ENCODE peak calls at places on chromosomes 5 and 9, in seven cellular contexts. C is GM23248, A is neural progenitor cell, B is A673, U is PC-3, M is HepG2, H is HCT116. I is an unnamed sample.

GRCh38 chr5:1447772-1448361 is 2.6 kb upstream of the SLC6A3 start:
- DNase-seq in C (no peak), A (no peak), B (no peak), U (no peak), M (no peak), H (no peak), I (no peak)

GRCh38 chr9:112012026-112012902 is 115.7 kb downstream of the UGCG start:
- DNase-seq in C (peak; percentile 95), A (no peak), B (peak; percentile 53), U (peak; percentile 90), M (peak; percentile 66), H (peak; percentile 91), I (peak; percentile 97)

GRCh38 chr5:114176356-114176755 is 185.5 kb upstream of the KCNN2 start:
- DNase-seq in C (no peak), A (no peak), B (no peak), U (peak; percentile 34), M (no peak), H (no peak), I (peak; percentile 77)

GRCh38 chr9:133173056-133173455 is 9.3 kb upstream of the GBGT1 start:
- DNase-seq in C (no peak), A (no peak), B (no peak), U (no peak), M (no peak), H (no peak), I (no peak)

GRCh38 chr5:151084363-151084762 is 3.5 kb upstream of the TNIP1 start:
- DNase-seq in C (no peak), A (no peak), B (no peak), U (peak; percentile 14), M (no peak), H (no peak), I (no peak)

GRCh38 chr5:124962735-124963134 is 216.3 kb upstream of the ZNF608 start:
- DNase-seq in C (no peak), A (peak; percentile 23), B (no peak), U (no peak), M (no peak), H (no peak), I (no peak)

GRCh38 chr5:177546262-177546741 is 8.1 kb downstream of the FAM193B start:
- DNase-seq in C (peak; percentile 97), A (no peak), B (peak; percentile 79), U (peak; percentile 99), M (peak; percentile 93), H (no peak), I (peak; percentile 99)

GRCh38 chr9:125393426-125393825 is 131.8 kb downstream of the GAPVD1 start:
- DNase-seq in C (peak; percentile 60), A (no peak), B (no peak), U (peak; percentile 70), M (no peak), H (no peak), I (peak; percentile 23)

GRCh38 chr5:102764381-102765005 is 9.4 kb downstream of the PAM start:
- DNase-seq in C (no peak), A (no peak), B (no peak), U (no peak), M (no peak), H (no peak), I (no peak)

GRCh38 chr5:66222455-66222854 is 78.4 kb downstream of the SREK1 start:
- DNase-seq in C (no peak), A (no peak), B (no peak), U (no peak), M (no peak), H (no peak), I (no peak)

GRCh38 chr9:120856700-120857099 is 14.0 kb upstream of the PSMD5 start:
- DNase-seq in C (no peak), A (no peak), B (no peak), U (no peak), M (no peak), H (no peak), I (no peak)

GRCh38 chr5:172444110-172444510 is 10.2 kb downstream of the SH3PXD2B start:
- DNase-seq in C (peak; percentile 77), A (no peak), B (no peak), U (peak; percentile 26), M (no peak), H (no peak), I (peak; percentile 94)

GRCh38 chr5:93250431-93250830 is 330.6 kb downstream of the NR2F1-AS1 start:
- DNase-seq in C (no peak), A (no peak), B (no peak), U (no peak), M (no peak), H (no peak), I (no peak)

GRCh38 chr9:2014696-2015580 is at the start of gene SMARCA2:
- DNase-seq in C (peak; percentile 99), A (peak; percentile 93), B (peak; percentile 99), U (peak; percentile 93), M (peak; percentile 87), H (peak; percentile 84), I (peak; percentile 95)

GRCh38 chr5:176737001-176737745 is 73.2 kb upstream of the UNC5A start:
- DNase-seq in C (no peak), A (no peak), B (no peak), U (no peak), M (no peak), H (no peak), I (no peak)

GRCh38 chr5:153099328-153099727 is 391.1 kb upstream of the GRIA1 start:
- DNase-seq in C (no peak), A (peak; percentile 7), B (peak; percentile 7), U (no peak), M (no peak), H (no peak), I (no peak)

GRCh38 chr5:129857124-129857523 is 47.1 kb upstream of the CHSY3 start:
- DNase-seq in C (no peak), A (no peak), B (no peak), U (no peak), M (no peak), H (no peak), I (no peak)

GRCh38 chr9:27572918-27573698 is at the start of gene C9orf72:
- DNase-seq in C (peak; percentile 83), A (peak; percentile 87), B (peak; percentile 48), U (peak; percentile 64), M (peak; percentile 27), H (no peak), I (no peak)

GRCh38 chr9:117546894-117547293 is 132.0 kb upstream of the ASTN2 start:
- DNase-seq in C (no peak), A (no peak), B (no peak), U (no peak), M (no peak), H (no peak), I (no peak)

GRCh38 chr9:127980056-127980705 is 608 bp downstream of the EEIG1 start:
- DNase-seq in C (peak; percentile 64), A (peak; percentile 79), B (peak; percentile 33), U (peak; percentile 45), M (no peak), H (no peak), I (no peak)

GRCh38 chr5:43773032-43773830 is 170.3 kb downstream of the NNT start:
- DNase-seq in C (peak; percentile 75), A (no peak), B (peak; percentile 87), U (peak; percentile 56), M (peak; percentile 35), H (peak; percentile 18), I (peak; percentile 82)

GRCh38 chr5:10376530-10376929 is 23.0 kb downstream of the MARCHF6 start:
- DNase-seq in C (no peak), A (no peak), B (no peak), U (no peak), M (no peak), H (no peak), I (no peak)

GRCh38 chr5:136926073-136926472 is 560.7 kb upstream of the TRPC7 start:
- DNase-seq in C (no peak), A (no peak), B (no peak), U (peak; percentile 54), M (no peak), H (no peak), I (no peak)

GRCh38 chr5:14598225-14598624 is 16.6 kb downstream of the OTULINL start:
- DNase-seq in C (no peak), A (no peak), B (no peak), U (no peak), M (no peak), H (no peak), I (no peak)

GRCh38 chr5:128426090-128426534 is 111.9 kb downstream of the FBN2 start:
- DNase-seq in C (no peak), A (no peak), B (no peak), U (no peak), M (no peak), H (no peak), I (no peak)

GRCh38 chr5:91269198-91269597 is 113.9 kb downstream of the ARRDC3 start:
- DNase-seq in C (no peak), A (no peak), B (no peak), U (no peak), M (no peak), H (no peak), I (no peak)

GRCh38 chr9:134314950-134315715 is 11.1 kb upstream of the RXRA start:
- DNase-seq in C (no peak), A (peak; percentile 80), B (peak; percentile 59), U (no peak), M (no peak), H (no peak), I (no peak)

GRCh38 chr5:96615223-96615622 is 47.0 kb upstream of the CAST start:
- DNase-seq in C (no peak), A (no peak), B (peak; percentile 10), U (no peak), M (no peak), H (no peak), I (peak; percentile 38)

GRCh38 chr9:136048560-136049411 is 46.3 kb downstream of the NACC2 start:
- DNase-seq in C (no peak), A (no peak), B (no peak), U (no peak), M (no peak), H (no peak), I (no peak)
- H3K36me3 ChIP-seq in C (no peaks in the 10 kb centered on the region), A (no peaks in the 10 kb centered on the region), B (peaks cover 20% of the 10 kb centered on the region), U (no peaks in the 10 kb centered on the region), M (peaks cover 15% of the 10 kb centered on the region), H (peaks cover 7% of the 10 kb centered on the region), I (peaks cover 16% of the 10 kb centered on the region)

GRCh38 chr5:179143446-179143845 is 83.3 kb downstream of the ZNF354C start:
- DNase-seq in C (peak; percentile 70), A (peak; percentile 70), B (no peak), U (no peak), M (peak; percentile 32), H (peak; percentile 36), I (peak; percentile 38)
- H3K4me1 ChIP-seq in C (peaks cover 17% of the 10 kb centered on the region), A (no peaks in the 10 kb centered on the region), B (no peaks in the 10 kb centered on the region), U (no peaks in the 10 kb centered on the region), M (no peaks in the 10 kb centered on the region), H (no peaks in the 10 kb centered on the region), I (peaks cover 2% of the 10 kb centered on the region)

GRCh38 chr9:38373679-38374078 is 18.8 kb upstream of the ALDH1B1 start:
- DNase-seq in C (no peak), A (no peak), B (no peak), U (no peak), M (no peak), H (no peak), I (no peak)
- TF ChIP-seq EZH2 in C (no peak), A (no peak), B (no peak), U (no peak), M (no peak), H (no peak), I (no peak)

DNA sequence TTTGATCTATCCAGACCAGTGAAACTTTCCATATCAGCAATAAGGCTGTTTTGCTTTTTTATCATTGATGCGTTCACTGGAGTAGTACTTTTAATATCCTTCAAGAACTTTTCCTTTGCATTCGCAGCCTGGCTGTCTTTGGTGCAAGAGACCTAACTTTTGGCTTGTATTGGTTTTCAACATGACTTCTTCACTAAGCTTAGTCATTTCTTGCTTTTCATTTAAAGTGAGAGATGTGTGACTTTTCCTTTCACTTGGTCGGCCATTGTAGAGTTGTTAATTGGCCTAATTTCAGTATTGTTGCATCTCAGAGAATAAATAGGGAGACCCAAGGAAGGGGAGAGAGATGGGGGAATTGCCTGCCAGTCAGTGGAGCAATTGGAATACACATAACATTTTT is 26.4 kb upstream of the CMYA5 start:
- DNase-seq in C (no peak), A (no peak), B (no peak), U (no peak), M (no peak), H (no peak), I (no peak)
- H3K36me3 ChIP-seq in C (peaks cover 48% of the 10 kb centered on the region), A (peaks cover 12% of the 10 kb centered on the region), B (peaks cover 22% of the 10 kb centered on the region), U (peaks cover 11% of the 10 kb centered on the region), M (no peaks in the 10 kb centered on the region), H (peaks cover under 1% of the 10 kb centered on the region), I (no peaks in the 10 kb centered on the region)

I was measured in fibroblast of lung.